ENCODE peak calls at places on chromosomes 3 and 15, in six cellular contexts. I is CD8-positive, alpha-beta T cell; G is activated CD8-positive, alpha-beta T cell treated with anti-CD3 and anti-CD28 coated beads for 36 hours; D is psoas muscle; O is heart left ventricle; R is CD4-positive, alpha-beta T cell. W is an unnamed sample.

GRCh38 chr15:59885832-59886231 is 118.3 kb upstream of the FOXB1 start:
- DNase-seq in I (no peak), O (no peak), R (no peak), D (no peak), G (no peak), W (peak; percentile 2)

GRCh38 chr3:65523878-65524277 is 514.8 kb downstream of the MAGI1 start:
- DNase-seq in G (no peak), I (no peak), O (no peak), D (no peak), R (no peak), W (no peak)

GRCh38 chr3:44529927-44530326 is 25.1 kb upstream of the ZKSCAN7 start:
- DNase-seq in D (no peak), O (no peak), R (no peak), G (peak; percentile 47), I (no peak), W (no peak)

GRCh38 chr3:153130312-153130977 is 31.6 kb upstream of the RAP2B start:
- DNase-seq in I (no peak), O (no peak), G (no peak), D (no peak), R (no peak), W (no peak)

GRCh38 chr3:183769453-183769852 is 55.9 kb downstream of the MAP6D1 start:
- DNase-seq in G (no peak), D (no peak), R (no peak), I (no peak), O (no peak), W (no peak)

GRCh38 chr3:134594236-134594825 is 56.5 kb downstream of the KY start:
- DNase-seq in I (no peak), D (no peak), R (no peak), O (no peak), G (no peak), W (no peak)

GRCh38 chr3:46978985-46979944 is at the start of gene NBEAL2:
- DNase-seq in O (peak; percentile 98), R (peak; percentile 97), G (peak; percentile 97), D (peak; percentile 98), I (peak; percentile 89), W (peak; percentile 80)

GRCh38 chr3:45078910-45079522 is 52.9 kb downstream of the CLEC3B start:
- DNase-seq in R (no peak), G (no peak), D (no peak), I (no peak), O (no peak), W (no peak)

GRCh38 chr3:102182162-102182561 is 252.7 kb upstream of the ZPLD1 start:
- DNase-seq in D (no peak), R (no peak), O (no peak), I (no peak), G (no peak), W (no peak)

GRCh38 chr3:15634671-15635661 is 33.4 kb downstream of the BTD start:
- DNase-seq in R (no peak), I (no peak), D (peak; percentile 32), G (no peak), O (peak; percentile 33), W (no peak)

GRCh38 chr3:73549071-73549600 is 75.6 kb downstream of the PDZRN3 start:
- DNase-seq in G (no peak), D (no peak), O (no peak), R (no peak), I (no peak), W (no peak)

GRCh38 chr15:29135702-29136426 is 133.8 kb downstream of the NSMCE3 start:
- DNase-seq in I (no peak), O (no peak), D (no peak), R (no peak), G (no peak), W (no peak)

GRCh38 chr15:78629716-78630065 is 8.9 kb upstream of the CHRNA3 start:
- DNase-seq in R (no peak), I (no peak), O (no peak), D (no peak), G (no peak), W (no peak)

DNA sequence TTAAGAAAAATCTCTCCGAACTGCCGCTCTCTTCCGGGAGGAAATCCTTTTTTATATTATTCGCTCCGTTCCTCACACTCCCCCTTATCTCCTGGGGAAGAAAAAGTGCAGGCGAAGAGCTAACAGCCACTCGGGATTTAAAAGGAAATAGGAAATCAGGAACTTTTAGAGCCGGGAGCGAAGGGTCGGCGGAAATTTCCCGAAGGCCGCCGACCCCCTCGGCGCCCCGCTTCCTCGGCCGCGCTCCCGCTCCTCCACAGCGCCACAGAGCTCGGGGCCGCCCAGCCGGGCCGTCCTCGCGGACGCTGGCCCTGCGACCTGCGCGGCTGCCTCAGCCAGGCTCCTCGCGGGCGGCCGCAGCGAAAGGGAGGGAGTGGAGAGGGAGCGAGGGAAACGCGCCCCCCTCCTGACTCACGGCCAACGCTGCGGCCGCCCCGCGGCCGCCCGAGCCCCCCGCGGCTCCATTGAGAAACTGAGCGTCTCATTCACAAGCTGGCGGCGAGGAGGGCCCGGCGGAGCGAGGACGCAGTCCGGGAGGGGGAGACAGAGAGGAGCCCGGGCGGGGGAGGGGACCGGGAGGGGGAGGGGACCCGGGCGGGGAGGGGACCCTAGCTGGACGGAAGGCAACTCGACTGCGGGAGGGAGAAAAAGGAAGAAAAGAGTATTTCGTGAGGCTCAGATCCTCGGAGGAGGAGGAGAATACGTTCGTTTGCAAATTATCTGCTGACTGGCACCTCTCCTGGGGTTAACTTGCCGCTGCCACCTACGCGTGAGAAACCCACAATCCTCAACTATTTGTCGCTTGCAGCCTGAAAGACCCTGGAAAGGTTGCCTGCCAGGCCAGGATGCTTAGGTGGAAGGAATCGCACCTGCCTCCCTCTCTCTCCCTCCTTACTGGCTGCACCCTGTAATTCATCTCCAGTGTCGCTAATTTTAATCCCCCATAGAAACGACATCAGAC is at the start of gene PTPN9:
- DNase-seq in O (peak; percentile 89), G (peak; percentile 79), R (peak; percentile 64), I (peak; percentile 54), D (peak; percentile 81), W (peak; percentile 78)
- TF ChIP-seq CTCF in O (peak; percentile 49), G (peak; percentile 71), R (peak; percentile 66), I (peak; percentile 43), D (peak; percentile 41), W (peak; percentile 61)

GRCh38 chr3:13045904-13046568 is 27.2 kb downstream of the IQSEC1 start:
- DNase-seq in I (no peak), G (peak; percentile 35), D (no peak), R (no peak), O (peak; percentile 42), W (no peak)

GRCh38 chr3:13045245-13045903 is 27.9 kb downstream of the IQSEC1 start:
- DNase-seq in G (no peak), D (no peak), O (no peak), R (no peak), I (no peak), W (no peak)

GRCh38 chr3:13046569-13047279 is 26.5 kb downstream of the IQSEC1 start:
- DNase-seq in D (no peak), G (no peak), R (no peak), I (no peak), O (no peak), W (no peak)

GRCh38 chr3:13049400-13049799 is 23.8 kb downstream of the IQSEC1 start:
- DNase-seq in D (no peak), O (no peak), I (no peak), R (no peak), G (no peak), W (no peak)

DNA sequence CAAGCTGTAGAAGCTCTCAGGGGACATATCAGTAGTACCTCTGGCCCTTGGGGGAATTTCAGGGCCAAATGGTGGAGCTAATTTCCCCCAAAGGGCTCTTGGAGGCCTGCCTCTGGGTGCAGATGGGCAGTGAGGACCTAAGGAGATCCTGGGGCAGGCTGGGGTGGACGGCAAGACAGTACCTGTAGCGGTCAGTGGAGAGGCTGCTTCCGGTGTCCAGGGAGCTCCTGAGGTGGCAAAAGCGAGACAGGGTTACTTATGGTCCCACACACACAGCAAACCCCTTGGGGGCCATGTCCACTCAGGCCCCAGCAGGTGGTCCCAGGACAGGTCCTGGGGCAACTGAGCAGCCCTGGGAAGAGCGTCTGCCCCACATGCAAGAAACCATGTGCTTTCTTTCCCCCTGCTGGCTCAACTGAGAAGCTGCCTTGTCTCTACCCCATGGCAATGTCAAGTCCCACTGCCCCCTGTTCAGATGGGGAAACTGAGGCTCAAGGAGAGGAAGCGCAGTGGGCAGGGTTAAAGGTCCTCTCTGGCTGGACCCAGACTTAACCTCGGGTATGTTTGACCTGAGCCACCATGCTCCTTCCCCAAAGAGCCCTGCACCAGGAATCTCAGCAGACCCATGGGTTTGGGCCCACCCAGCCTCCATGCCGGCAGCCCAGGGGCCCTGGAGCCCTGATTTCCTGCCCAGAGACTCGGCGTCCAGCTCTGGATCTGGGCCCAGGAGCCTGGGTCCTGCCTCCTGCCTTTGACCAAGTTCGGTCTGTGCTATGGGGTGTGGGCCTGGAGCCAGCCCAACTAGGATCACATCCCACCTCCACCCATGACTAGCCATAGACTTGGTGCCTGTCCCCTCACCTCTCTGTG is 25.7 kb downstream of the IQSEC1 start:
- DNase-seq in O (no peak), G (no peak), I (no peak), R (no peak), D (no peak), W (no peak)
- TF ChIP-seq CTCF in O (no peak), G (peak; percentile 21), I (no peak), R (no peak), D (no peak), W (peak; percentile 22)

GRCh38 chr15:38308242-38308641 is 55.6 kb downstream of the SPRED1 start:
- DNase-seq in D (no peak), R (no peak), I (no peak), O (no peak), G (no peak), W (no peak)
- TF ChIP-seq CTCF in D (no peak), R (no peak), I (no peak), O (no peak), G (no peak), W (no peak)

GRCh38 chr3:9782777-9783176 is 9.5 kb downstream of the TADA3 start:
- DNase-seq in D (no peak), I (no peak), R (no peak), G (no peak), O (no peak), W (no peak)
- TF ChIP-seq CTCF in D (no peak), I (no peak), R (no peak), G (peak; percentile 36), O (no peak), W (peak; percentile 24)

DNA sequence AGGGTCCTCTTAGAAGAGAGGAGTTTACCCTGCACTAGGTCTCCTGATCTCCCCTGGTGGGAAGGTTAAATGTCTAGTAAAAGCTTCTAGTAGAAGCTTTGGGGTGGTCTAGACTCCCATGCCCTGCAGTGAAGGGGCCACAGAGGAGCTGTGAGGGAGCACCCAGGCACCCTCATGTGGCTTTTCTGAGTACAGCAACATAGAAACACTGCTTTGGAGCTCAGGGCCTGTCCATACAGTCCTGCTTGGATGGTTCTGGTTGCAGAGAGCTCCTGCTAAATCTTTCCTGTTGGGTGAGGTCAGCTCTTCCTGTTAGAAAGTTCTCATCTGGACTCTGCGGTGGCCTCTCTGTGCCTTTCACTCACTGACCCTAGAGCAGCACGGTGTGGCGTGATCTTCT is 47.8 kb downstream of the GPD1L start:
- DNase-seq in O (no peak), R (no peak), D (no peak), G (no peak), I (no peak), W (no peak)
- TF ChIP-seq CTCF in O (no peak), R (no peak), D (no peak), G (no peak), I (no peak), W (peak; percentile 35)

GRCh38 chr15:70100495-70101331 is 3.0 kb upstream of the TLE3 start:
- DNase-seq in O (peak; percentile 59), R (peak; percentile 70), G (peak; percentile 68), D (peak; percentile 60), I (peak; percentile 50), W (peak; percentile 59)
- TF ChIP-seq CTCF in O (no peak), R (peak; percentile 18), G (peak; percentile 50), D (peak; percentile 21), I (peak; percentile 36), W (peak; percentile 66)